ENCODE peak calls at places on chromosomes 6 and 20, in four cellular contexts. N, L, O and V are unnamed samples.

GRCh38 chr6:121920616-121921015 is 478.8 kb upstream of the HSF2 start:
- DNase-seq in N (no peak), L (no peak), O (no peak), V (no peak)

GRCh38 chr20:63183422-63184146 is 32.3 kb downstream of the YTHDF1 start:
- DNase-seq in N (no peak), L (peak), O (peak), V (peak)

GRCh38 chr6:11700118-11700718 is 78.4 kb downstream of the ADTRP start:
- DNase-seq in N (no peak), L (no peak), O (no peak), V (no peak)

GRCh38 chr20:63409834-63410435 is 48.8 kb upstream of the CHRNA4 start:
- DNase-seq in N (no peak), L (no peak), O (no peak), V (no peak)

GRCh38 chr20:18165553-18165952 is 27.9 kb downstream of the KAT14 start:
- DNase-seq in N (no peak), L (no peak), O (no peak), V (no peak)

GRCh38 chr6:144036064-144036873 is 28.2 kb upstream of the PLAGL1 start:
- DNase-seq in N (no peak), L (peak), O (peak), V (no peak)

GRCh38 chr20:58584051-58584824 is 66.8 kb upstream of the STX16 start:
- DNase-seq in N (no peak), L (no peak), O (no peak), V (no peak)

GRCh38 chr6:43980004-43980795 is 147.1 kb downstream of the MRPL14 start:
- DNase-seq in N (no peak), L (no peak), O (no peak), V (no peak)

GRCh38 chr6:111711476-111711875 is 105.8 kb upstream of the TRAF3IP2 start:
- DNase-seq in N (no peak), L (no peak), O (no peak), V (peak)

GRCh38 chr6:44569131-44569530 is 181.6 kb downstream of the CDC5L start:
- DNase-seq in N (no peak), L (no peak), O (peak), V (no peak)

GRCh38 chr6:166611631-166612030 is 15.4 kb downstream of the RPS6KA2 start:
- DNase-seq in N (no peak), L (no peak), O (no peak), V (no peak)

GRCh38 chr6:31079656-31080261 is 32.6 kb downstream of the C6orf15 start:
- DNase-seq in N (peak), L (peak), O (peak), V (peak)

GRCh38 chr6:152225231-152225934 is 411.8 kb downstream of the SYNE1 start:
- DNase-seq in N (peak), L (no peak), O (no peak), V (no peak)

GRCh38 chr6:107793193-107793592 is 30.9 kb downstream of the SCML4 start:
- DNase-seq in N (no peak), L (no peak), O (no peak), V (no peak)
- H3K27ac ChIP-seq in N (no peak), L (no peak), O (no peak), V (no peak)

GRCh38 chr20:3980260-3981131 is 34.9 kb downstream of the RNF24 start:
- DNase-seq in N (peak), L (no peak), O (no peak), V (no peak)

GRCh38 chr20:3981132-3981452 is 34.3 kb downstream of the RNF24 start:
- DNase-seq in N (no peak), L (no peak), O (no peak), V (no peak)
- H3K27ac ChIP-seq in N (peak), L (no peak), O (peak), V (peak)

GRCh38 chr6:37630281-37630799 is 67.3 kb downstream of the MDGA1 start:
- DNase-seq in N (peak), L (no peak), O (no peak), V (peak)
- H3K27ac ChIP-seq in N (peak), L (no peak), O (peak), V (peak)

GRCh38 chr20:37711001-37711400 is 17.2 kb downstream of the CTNNBL1 start:
- DNase-seq in N (no peak), L (no peak), O (no peak), V (no peak)
- H3K27ac ChIP-seq in N (no peak), L (peak), O (peak), V (peak)

GRCh38 chr6:108524528-108525218 is 36.0 kb upstream of the FOXO3 start:
- DNase-seq in N (no peak), L (no peak), O (no peak), V (no peak)

GRCh38 chr6:108531332-108531731 is 29.4 kb upstream of the FOXO3 start:
- DNase-seq in N (no peak), L (no peak), O (no peak), V (no peak)

GRCh38 chr6:108523697-108524096 is 37.0 kb upstream of the FOXO3 start:
- DNase-seq in N (no peak), L (no peak), O (no peak), V (no peak)

GRCh38 chr6:108528878-108529277 is 31.8 kb upstream of the FOXO3 start:
- DNase-seq in N (no peak), L (no peak), O (no peak), V (no peak)

DNA sequence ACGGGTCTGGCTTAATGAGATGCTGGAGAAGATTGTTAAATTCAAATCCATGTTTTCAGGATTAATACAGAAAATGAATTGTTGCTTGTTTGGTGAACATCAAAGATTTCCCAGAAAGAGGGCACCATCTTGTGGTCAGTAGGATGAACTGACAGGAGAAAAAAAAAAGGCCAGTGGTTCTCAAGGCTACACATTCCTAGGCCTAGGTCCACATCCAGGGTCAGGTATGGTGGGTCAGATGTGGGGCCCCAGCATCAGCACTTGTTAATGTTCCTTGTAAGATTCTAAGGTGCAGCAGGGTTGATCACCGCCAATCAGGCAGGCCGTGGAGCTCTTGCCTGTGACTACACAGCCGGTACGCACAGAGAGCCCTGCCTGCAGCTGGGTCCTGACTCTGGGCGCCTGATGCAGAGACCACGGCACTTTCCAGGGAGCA is 34.0 kb upstream of the FOXO3 start:
- DNase-seq in N (peak), L (no peak), O (no peak), V (no peak)
- H3K27ac ChIP-seq in N (no peak), L (no peak), O (no peak), V (no peak)

GRCh38 chr6:149746147-149746946 is at the start of gene NUP43:
- DNase-seq in N (peak), L (peak), O (peak), V (peak)
- H3K27ac ChIP-seq in N (no peak), L (peak), O (peak), V (peak)